ENCODE peak calls at places on chromosome 14, in six cellular contexts. U is IMR-90; K is HL-60; Y is fibroblast of mammary gland; J is astrocyte of the cerebellum; B is CD8-positive, alpha-beta memory T cell. H is an unnamed sample.

GRCh38 chr14:99936056-99936455 is 129.2 kb upstream of the EVL start:
- DNase-seq in K (no peak), U (peak; percentile 64), J (peak; percentile 50), B (no peak), Y (no peak), H (no peak)

GRCh38 chr14:59107819-59108218 is 80.6 kb upstream of the DAAM1 start:
- DNase-seq in J (no peak), B (no peak), Y (no peak), K (no peak), U (no peak), H (peak; percentile 38)

GRCh38 chr14:72401632-72402428 is 469.6 kb downstream of the RGS6 start:
- DNase-seq in J (no peak), U (no peak), K (no peak), B (peak; percentile 40), Y (no peak), H (peak; percentile 95)

GRCh38 chr14:32202468-32202865 is 602 bp downstream of the RNU6-8 start:
- DNase-seq in J (peak; percentile 2), K (no peak), U (peak; percentile 21), B (no peak), Y (peak; percentile 30), H (peak; percentile 9)

GRCh38 chr14:35158951-35159653 is 36.8 kb downstream of the PRORP start:
- DNase-seq in J (no peak), K (no peak), B (no peak), U (peak; percentile 31), Y (no peak), H (no peak)

GRCh38 chr14:66859063-66859671 is 330.1 kb upstream of the GARIN2 start:
- DNase-seq in Y (no peak), K (no peak), U (no peak), B (no peak), J (no peak), H (no peak)

GRCh38 chr14:24817638-24818053 is 183.7 kb upstream of the GZMB start:
- DNase-seq in B (no peak), K (no peak), U (peak; percentile 52), J (peak; percentile 53), Y (peak; percentile 46), H (no peak)

GRCh38 chr14:44030963-44031362 is 476.1 kb downstream of the FSCB start:
- DNase-seq in B (no peak), J (no peak), Y (no peak), U (no peak), K (no peak), H (no peak)

GRCh38 chr14:19771895-19772430 is 1.3 kb upstream of the OR4M1 start:
- DNase-seq in B (no peak), J (no peak), U (no peak), K (no peak), Y (no peak), H (no peak)

GRCh38 chr14:94128216-94128839 is 1.1 kb downstream of the IFI27L2 start:
- DNase-seq in K (no peak), U (no peak), J (no peak), B (no peak), Y (no peak), H (no peak)

GRCh38 chr14:51868405-51868804 is 8.0 kb downstream of the GNG2 start:
- DNase-seq in Y (no peak), K (no peak), J (no peak), B (no peak), U (no peak), H (no peak)

GRCh38 chr14:64800000-64800399 is 79.7 kb downstream of the SPTB start:
- DNase-seq in B (no peak), K (no peak), J (no peak), U (peak; percentile 18), Y (peak; percentile 29), H (peak; percentile 54)

GRCh38 chr14:104388631-104389325 is 190.8 kb upstream of the C14orf180 start:
- DNase-seq in J (no peak), B (no peak), K (no peak), Y (no peak), U (no peak), H (no peak)

GRCh38 chr14:61547186-61548121 is 147.9 kb upstream of the HIF1A start:
- DNase-seq in B (no peak), U (peak; percentile 95), K (no peak), Y (peak; percentile 95), J (no peak), H (no peak)

GRCh38 chr14:50957296-50957695 is 13.0 kb upstream of the PYGL start:
- DNase-seq in K (no peak), B (no peak), J (no peak), U (peak; percentile 48), Y (peak; percentile 84), H (no peak)

GRCh38 chr14:106802413-106803364 is 1276.3 kb downstream of the TMEM121 start:
- DNase-seq in U (no peak), K (no peak), J (no peak), B (no peak), Y (no peak), H (no peak)

GRCh38 chr14:99667045-99667444 is 17.1 kb upstream of the CYP46A1 start:
- DNase-seq in K (no peak), Y (no peak), U (no peak), J (no peak), B (no peak), H (no peak)

GRCh38 chr14:94702629-94703028 is 67.3 kb downstream of the GSC start:
- DNase-seq in Y (no peak), B (no peak), U (no peak), J (no peak), K (no peak), H (no peak)

GRCh38 chr14:99524804-99525698 is 43.8 kb downstream of the CCNK start:
- DNase-seq in U (peak; percentile 59), K (no peak), B (peak; percentile 15), Y (peak; percentile 48), J (no peak), H (no peak)

GRCh38 chr14:61530896-61531295 is 164.4 kb upstream of the HIF1A start:
- DNase-seq in Y (no peak), U (no peak), K (no peak), B (no peak), J (no peak), H (no peak)

GRCh38 chr14:39043352-39043943 is 59.6 kb downstream of the SEC23A start:
- DNase-seq in J (no peak), K (no peak), U (no peak), Y (no peak), B (no peak), H (no peak)

GRCh38 chr14:42224053-42224888 is 617.6 kb downstream of the LRFN5 start:
- DNase-seq in U (peak; percentile 68), J (peak; percentile 53), K (no peak), Y (peak; percentile 80), B (no peak), H (peak; percentile 15)

GRCh38 chr14:35083530-35084150 is 37.6 kb downstream of the FAM177A1 start:
- DNase-seq in J (no peak), Y (no peak), K (no peak), B (no peak), U (no peak), H (no peak)

GRCh38 chr14:32361674-32362073 is 32.6 kb downstream of the AKAP6 start:
- DNase-seq in Y (no peak), U (no peak), K (no peak), J (no peak), B (no peak), H (no peak)

GRCh38 chr14:54462048-54462447 is 20.9 kb upstream of the CNIH1 start:
- DNase-seq in Y (peak; percentile 25), K (no peak), J (no peak), B (no peak), U (no peak), H (no peak)

DNA sequence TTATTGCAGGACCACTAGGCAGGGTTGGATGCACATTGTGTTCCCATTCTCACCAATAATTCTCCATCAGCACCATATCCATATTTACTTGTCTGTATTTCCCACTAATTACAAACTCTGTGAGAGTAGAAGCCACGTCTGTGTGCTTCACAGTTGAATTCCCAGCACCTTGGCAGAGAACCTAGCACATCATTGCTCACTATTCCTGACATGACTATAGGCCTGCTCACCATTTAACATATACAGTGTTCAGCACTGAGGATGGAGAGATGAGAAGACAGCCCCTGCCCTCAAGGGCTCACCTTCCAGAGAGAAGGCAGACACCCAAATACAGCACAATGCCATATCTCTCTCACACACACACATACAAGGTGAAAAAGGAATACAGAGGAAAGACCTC is 5.0 kb downstream of the DAD1 start:
- DNase-seq in U (no peak), Y (no peak), K (no peak), B (no peak), J (no peak), H (no peak)
- H3K4me3 ChIP-seq in U (no peak overlapping the region), Y (no peak overlapping the region), K (no peak overlapping the region), B (no peak overlapping the region), J (no peak overlapping the region), H (no peak overlapping the region)

GRCh38 chr14:76827696-76828301 is 1.6 kb downstream of the LRRC74A start:
- DNase-seq in J (no peak), Y (no peak), K (no peak), U (no peak), B (no peak), H (no peak)
- H3K4me3 ChIP-seq in J (peak overlapping the region; percentile 15), Y (no peak overlapping the region), K (no peak overlapping the region), U (no peak overlapping the region), B (no peak overlapping the region), H (no peak overlapping the region)

GRCh38 chr14:75401356-75401755 is 26.5 kb upstream of the JDP2 start:
- DNase-seq in J (no peak), K (no peak), Y (peak; percentile 54), U (peak; percentile 8), B (no peak), H (no peak)
- H3K4me3 ChIP-seq in J (no peak overlapping the region), K (no peak overlapping the region), Y (no peak overlapping the region), U (no peak overlapping the region), B (no peak overlapping the region), H (no peak overlapping the region)

DNA sequence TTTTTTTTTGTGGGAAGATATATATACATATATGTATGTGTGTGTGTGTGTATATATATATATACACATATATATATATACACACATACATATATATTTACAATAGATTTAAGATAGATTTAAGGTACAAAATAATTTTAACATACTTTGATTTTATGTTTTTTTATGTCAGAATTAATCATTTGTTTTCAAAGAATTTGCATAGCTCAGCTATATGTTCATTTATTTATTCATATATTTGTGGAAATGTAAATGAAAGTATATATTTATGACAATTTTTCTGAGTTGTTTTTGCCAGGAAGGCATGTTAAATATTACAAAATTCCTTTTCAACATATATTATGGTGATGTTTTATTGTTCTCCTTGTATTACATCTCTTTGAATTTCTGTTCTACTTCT is 887.4 kb upstream of the NOVA1 start:
- DNase-seq in B (no peak), Y (no peak), J (no peak), K (no peak), U (no peak), H (no peak)
- H3K4me3 ChIP-seq in B (no peak overlapping the region), Y (no peak overlapping the region), J (no peak overlapping the region), K (no peak overlapping the region), U (no peak overlapping the region), H (no peak overlapping the region)

DNA sequence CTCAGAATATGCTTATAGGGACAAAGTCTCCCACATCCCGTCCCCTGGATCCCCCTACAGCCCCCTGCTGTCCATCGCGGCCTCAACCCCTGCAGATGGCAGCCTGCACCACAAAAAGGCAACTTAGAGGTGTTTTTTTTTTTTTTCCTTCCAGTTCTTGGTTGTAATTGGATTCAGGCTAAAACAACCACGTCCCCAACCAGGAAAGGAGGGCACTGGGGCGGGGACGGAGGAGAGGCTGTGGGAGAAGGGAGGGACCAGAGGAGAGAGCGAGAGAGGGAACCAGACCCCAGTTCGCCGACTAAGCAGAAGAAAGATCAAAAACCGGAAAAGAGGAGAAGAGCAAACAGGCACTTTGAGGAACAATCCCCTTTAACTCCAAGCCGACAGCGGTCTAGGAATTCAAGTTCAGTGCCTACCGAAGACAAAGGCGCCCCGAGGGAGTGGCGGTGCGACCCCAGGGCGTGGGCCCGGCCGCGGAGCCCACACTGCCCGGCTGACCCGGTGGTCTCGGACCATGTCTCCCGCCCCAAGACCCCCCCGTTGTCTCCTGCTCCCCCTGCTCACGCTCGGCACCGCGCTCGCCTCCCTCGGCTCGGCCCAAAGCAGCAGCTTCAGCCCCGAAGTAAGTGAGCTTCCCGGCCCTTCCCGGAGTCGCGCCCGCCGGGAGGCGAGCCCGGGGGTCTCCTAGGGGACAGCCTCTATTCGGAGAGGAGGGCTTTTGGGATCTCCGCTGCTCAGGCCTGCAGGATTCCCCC is at the start of gene MMP14:
- DNase-seq in U (peak; percentile 89), J (peak; percentile 77), Y (peak; percentile 92), K (no peak), B (no peak), H (no peak)
- H3K4me3 ChIP-seq in U (peak within 1 kb of the TSS; percentile 64), J (peak within 1 kb of the TSS; percentile 98), Y (peak within 1 kb of the TSS; percentile 95), K (peak within 1 kb of the TSS; percentile 11), B (peak within 1 kb of the TSS; percentile 53), H (no peak within 1 kb of the TSS)

H was measured in Jurkat, Clone E6-1.